ENCODE peak calls at places on chromosomes 4 and X, in ten cellular contexts. X, P, Q, I, S, Y, C, N, B and F are unnamed samples.
A peak's percentile ranks its signal among the peaks of the same experiment; 100 is the strongest.

GRCh38 chr4:170248029-170248428 is 158.3 kb upstream of the AADAT start:
- DNase-seq in X (no peak), S (no peak), Y (no peak), I (no peak), P (no peak), C (no peak), Q (no peak), B (no peak), N (no peak), F (no peak)

GRCh38 chr4:54781771-54782170 is 124.0 kb downstream of the KIT start:
- DNase-seq in Y (no peak), X (no peak), C (no peak), Q (peak; percentile 17), N (no peak), I (peak; percentile 31), P (no peak), B (peak; percentile 37), S (no peak), F (no peak)

GRCh38 chr4:6121276-6121850 is 79.0 kb downstream of the JAKMIP1 start:
- DNase-seq in N (peak; percentile 41), B (peak; percentile 22), P (peak; percentile 16), Q (no peak), C (no peak), X (no peak), S (no peak), I (no peak), Y (no peak), F (no peak)

GRCh38 chr4:114659386-114660008 is 60.9 kb downstream of the UGT8 start:
- DNase-seq in C (no peak), X (no peak), N (no peak), S (no peak), Q (peak; percentile 59), B (peak; percentile 67), I (no peak), P (peak; percentile 60), Y (peak; percentile 66), F (peak; percentile 70)

GRCh38 chr4:576991-577498 is 950 bp upstream of the TMEM271 start:
- DNase-seq in I (no peak), N (no peak), P (peak; percentile 57), B (no peak), X (no peak), S (no peak), C (peak; percentile 54), Y (no peak), Q (no peak), F (no peak)

GRCh38 chrX:17355976-17356375 is 19.0 kb upstream of the NHS start:
- DNase-seq in Y (peak; percentile 7), I (no peak), N (no peak), X (no peak), S (no peak), B (no peak), C (no peak), P (no peak), Q (no peak), F (no peak)

GRCh38 chr4:150572704-150573504 is 9.0 kb upstream of the MAB21L2 start:
- DNase-seq in P (no peak), C (no peak), Y (no peak), Q (no peak), B (no peak), I (no peak), X (no peak), S (no peak), N (no peak), F (no peak)

GRCh38 chrX:135931644-135932487 is 38.4 kb downstream of the SAGE1 start:
- DNase-seq in P (peak; percentile 29), Q (peak; percentile 23), I (peak; percentile 40), N (no peak), X (no peak), C (peak; percentile 19), S (no peak), Y (peak; percentile 42), B (peak; percentile 64), F (peak; percentile 56)

GRCh38 chrX:46444011-46444410 is 101.2 kb downstream of the ZNF674 start:
- DNase-seq in I (no peak), B (no peak), P (no peak), Y (peak; percentile 34), S (no peak), C (no peak), X (no peak), Q (no peak), N (no peak), F (no peak)

GRCh38 chr4:121778991-121779628 is 14.1 kb upstream of the SMIM43 start:
- DNase-seq in Y (no peak), C (no peak), S (no peak), N (no peak), I (no peak), X (no peak), B (no peak), P (no peak), Q (no peak), F (no peak)

GRCh38 chr4:89254847-89255246 is 52.8 kb downstream of the GPRIN3 start:
- DNase-seq in P (peak; percentile 36), Y (peak; percentile 56), X (no peak), Q (no peak), I (no peak), C (no peak), N (no peak), S (no peak), B (peak; percentile 40), F (peak; percentile 40)

GRCh38 chrX:2538016-2538415 is 37.2 kb upstream of the DHRSX start:
- DNase-seq in I (peak; percentile 21), N (no peak), Y (no peak), Q (peak; percentile 14), P (no peak), B (no peak), X (no peak), C (no peak), S (no peak), F (no peak)

GRCh38 chr4:1756079-1756478 is 34.8 kb downstream of the TACC3 start:
- DNase-seq in I (no peak), P (peak; percentile 63), N (no peak), Q (no peak), Y (no peak), C (peak; percentile 75), B (no peak), S (no peak), X (no peak), F (no peak)

GRCh38 chr4:84596826-84597225 is 13.9 kb downstream of the CDS1 start:
- DNase-seq in P (no peak), S (no peak), N (no peak), Q (no peak), I (no peak), B (no peak), X (no peak), C (no peak), Y (no peak), F (no peak)

GRCh38 chrX:46913710-46914109 is 1.5 kb downstream of the JADE3 start:
- DNase-seq in I (peak; percentile 25), S (no peak), X (no peak), N (no peak), Y (peak; percentile 11), P (peak; percentile 21), B (peak; percentile 27), Q (peak; percentile 11), C (no peak), F (peak; percentile 10)

GRCh38 chr4:95594629-95595028 is 45.9 kb upstream of the UNC5C start:
- DNase-seq in S (no peak), I (no peak), Y (no peak), P (no peak), Q (no peak), B (no peak), X (no peak), N (no peak), C (no peak), F (no peak)

GRCh38 chrX:76815754-76816153 is 388.2 kb downstream of the MAGEE1 start:
- DNase-seq in N (no peak), B (no peak), C (no peak), P (no peak), Y (no peak), S (no peak), X (no peak), Q (no peak), I (no peak), F (no peak)

GRCh38 chrX:76821276-76821675 is 393.8 kb downstream of the MAGEE1 start:
- DNase-seq in N (no peak), Y (no peak), Q (no peak), P (no peak), X (no peak), C (no peak), I (no peak), S (no peak), B (no peak), F (no peak)
- TF ChIP-seq EP300 in N (no peak), Y (no peak), Q (no peak), P (no peak), X (no peak), C (no peak), I (no peak), S (no peak), B (no peak), F (no peak)

GRCh38 chrX:130577431-130577830 is 175.6 kb downstream of the RBMX2 start:
- DNase-seq in Y (no peak), Q (no peak), P (no peak), B (no peak), S (no peak), C (no peak), I (no peak), N (no peak), X (no peak), F (no peak)

GRCh38 chrX:130578906-130579305 is 177.1 kb downstream of the RBMX2 start:
- DNase-seq in X (no peak), Q (no peak), Y (no peak), N (no peak), B (no peak), C (no peak), I (no peak), P (no peak), S (no peak), F (no peak)

GRCh38 chrX:130575831-130576404 is 174.1 kb downstream of the RBMX2 start:
- DNase-seq in X (no peak), S (no peak), Q (peak; percentile 11), I (peak; percentile 21), Y (peak; percentile 51), B (peak; percentile 38), N (no peak), C (no peak), P (peak; percentile 55), F (peak; percentile 26)
- TF ChIP-seq EP300 in X (no peak), S (no peak), Q (no peak), I (no peak), Y (no peak), B (no peak), N (no peak), C (no peak), P (no peak), F (no peak)

DNA sequence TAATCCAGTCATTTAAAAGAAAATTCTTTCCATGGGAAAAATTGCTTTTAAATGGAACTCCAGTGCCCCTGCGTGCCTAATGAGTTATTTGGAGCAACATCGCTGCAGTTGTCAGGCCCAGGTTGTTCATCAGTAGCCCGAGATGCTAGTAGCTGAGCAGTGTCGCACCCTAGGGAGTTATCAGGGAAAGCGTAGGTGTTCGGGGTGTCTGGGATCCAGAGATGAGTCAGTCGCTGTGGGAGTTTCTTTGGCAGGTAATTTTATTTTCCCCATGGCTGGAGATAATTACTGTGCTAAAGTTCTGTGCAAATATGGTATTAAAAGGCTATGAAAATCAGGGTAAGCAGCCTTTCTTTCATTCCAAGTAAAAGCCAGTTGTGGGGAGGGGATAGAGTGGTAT is 49.4 kb downstream of the ANXA3 start:
- DNase-seq in C (no peak), Q (no peak), Y (no peak), P (no peak), S (no peak), N (no peak), B (no peak), X (no peak), I (no peak), F (no peak)
- TF ChIP-seq EP300 in C (no peak), Q (no peak), Y (no peak), P (no peak), S (no peak), N (no peak), B (no peak), X (no peak), I (no peak), F (no peak)

GRCh38 chr4:141898336-141898735 is 262.0 kb downstream of the IL15 start:
- DNase-seq in P (no peak), Y (no peak), B (no peak), Q (no peak), I (no peak), C (no peak), S (no peak), X (no peak), N (no peak), F (no peak)
- TF ChIP-seq EP300 in P (no peak), Y (no peak), B (no peak), Q (no peak), I (no peak), C (no peak), S (no peak), X (no peak), N (no peak), F (no peak)